ENCODE peak calls at places on chromosomes 6 and 20, in five cellular contexts. One of them, this sample, is unnamed.

GRCh38 chr20:57996936-57997629 is 231.4 kb downstream of the ANKRD60 start:
- DNase-seq in left ventricle myocardium inferior: no peak
- DNase-seq in cardiac muscle cell: peak
- DNase-seq in HFF-Myc: peak
- DNase-seq in pancreas: peak
- DNase-seq in this sample: no peak

GRCh38 chr6:110448846-110449544 is 27.4 kb downstream of the SLC22A16 start:
- DNase-seq in left ventricle myocardium inferior: no peak
- DNase-seq in pancreas: no peak
- DNase-seq in HFF-Myc: no peak
- DNase-seq in cardiac muscle cell: no peak
- DNase-seq in this sample: no peak

GRCh38 chr20:54570561-54570960 is 95.2 kb downstream of the DOK5 start:
- DNase-seq in pancreas: no peak
- DNase-seq in cardiac muscle cell: peak
- DNase-seq in HFF-Myc: no peak
- DNase-seq in left ventricle myocardium inferior: no peak
- DNase-seq in this sample: no peak

GRCh38 chr6:142118926-142119325 is 13.8 kb upstream of the GJE1 start:
- DNase-seq in left ventricle myocardium inferior: no peak
- DNase-seq in HFF-Myc: no peak
- DNase-seq in cardiac muscle cell: peak
- DNase-seq in pancreas: no peak
- DNase-seq in this sample: no peak

GRCh38 chr6:42507901-42508300 is 55.9 kb upstream of the UBR2 start:
- DNase-seq in HFF-Myc: peak
- DNase-seq in cardiac muscle cell: no peak
- DNase-seq in left ventricle myocardium inferior: no peak
- DNase-seq in pancreas: no peak
- DNase-seq in this sample: no peak

GRCh38 chr6:786946-787763 is 94.2 kb upstream of the EXOC2 start:
- DNase-seq in HFF-Myc: no peak
- DNase-seq in pancreas: no peak
- DNase-seq in left ventricle myocardium inferior: no peak
- DNase-seq in cardiac muscle cell: peak
- DNase-seq in this sample: no peak

GRCh38 chr20:63483834-63484233 is 11.4 kb upstream of the KCNQ2 start:
- DNase-seq in left ventricle myocardium inferior: no peak
- DNase-seq in pancreas: no peak
- DNase-seq in HFF-Myc: no peak
- DNase-seq in cardiac muscle cell: no peak
- DNase-seq in this sample: no peak

GRCh38 chr20:34562643-34563042 is 4.1 kb downstream of the MAP1LC3A start:
- DNase-seq in left ventricle myocardium inferior: no peak
- DNase-seq in cardiac muscle cell: peak
- DNase-seq in pancreas: no peak
- DNase-seq in HFF-Myc: no peak
- DNase-seq in this sample: no peak

GRCh38 chr20:33477386-33478234 is 12.3 kb upstream of the CBFA2T2 start:
- DNase-seq in pancreas: no peak
- DNase-seq in HFF-Myc: no peak
- DNase-seq in left ventricle myocardium inferior: no peak
- DNase-seq in cardiac muscle cell: no peak
- DNase-seq in this sample: no peak

GRCh38 chr6:139644821-139645220 is 270.4 kb upstream of the CITED2 start:
- DNase-seq in HFF-Myc: peak
- DNase-seq in cardiac muscle cell: peak
- DNase-seq in left ventricle myocardium inferior: no peak
- DNase-seq in pancreas: no peak
- DNase-seq in this sample: no peak

GRCh38 chr6:27468334-27468733 is 4.6 kb downstream of the ZNF184 start:
- DNase-seq in cardiac muscle cell: no peak
- DNase-seq in pancreas: no peak
- DNase-seq in HFF-Myc: no peak
- DNase-seq in left ventricle myocardium inferior: no peak
- DNase-seq in this sample: no peak

GRCh38 chr20:47681977-47682812 is 103.1 kb downstream of the SULF2 start:
- DNase-seq in cardiac muscle cell: peak
- DNase-seq in HFF-Myc: no peak
- DNase-seq in pancreas: no peak
- DNase-seq in left ventricle myocardium inferior: peak
- DNase-seq in this sample: no peak

GRCh38 chr20:43187476-43188233 is 2.1 kb downstream of the PTPRT start:
- DNase-seq in pancreas: peak
- DNase-seq in HFF-Myc: peak
- DNase-seq in left ventricle myocardium inferior: peak
- DNase-seq in cardiac muscle cell: peak
- DNase-seq in this sample: peak

GRCh38 chr6:70980800-70981199 is 23.9 kb upstream of the B3GAT2 start:
- DNase-seq in pancreas: no peak
- DNase-seq in HFF-Myc: no peak
- DNase-seq in left ventricle myocardium inferior: no peak
- DNase-seq in cardiac muscle cell: no peak
- DNase-seq in this sample: no peak

DNA sequence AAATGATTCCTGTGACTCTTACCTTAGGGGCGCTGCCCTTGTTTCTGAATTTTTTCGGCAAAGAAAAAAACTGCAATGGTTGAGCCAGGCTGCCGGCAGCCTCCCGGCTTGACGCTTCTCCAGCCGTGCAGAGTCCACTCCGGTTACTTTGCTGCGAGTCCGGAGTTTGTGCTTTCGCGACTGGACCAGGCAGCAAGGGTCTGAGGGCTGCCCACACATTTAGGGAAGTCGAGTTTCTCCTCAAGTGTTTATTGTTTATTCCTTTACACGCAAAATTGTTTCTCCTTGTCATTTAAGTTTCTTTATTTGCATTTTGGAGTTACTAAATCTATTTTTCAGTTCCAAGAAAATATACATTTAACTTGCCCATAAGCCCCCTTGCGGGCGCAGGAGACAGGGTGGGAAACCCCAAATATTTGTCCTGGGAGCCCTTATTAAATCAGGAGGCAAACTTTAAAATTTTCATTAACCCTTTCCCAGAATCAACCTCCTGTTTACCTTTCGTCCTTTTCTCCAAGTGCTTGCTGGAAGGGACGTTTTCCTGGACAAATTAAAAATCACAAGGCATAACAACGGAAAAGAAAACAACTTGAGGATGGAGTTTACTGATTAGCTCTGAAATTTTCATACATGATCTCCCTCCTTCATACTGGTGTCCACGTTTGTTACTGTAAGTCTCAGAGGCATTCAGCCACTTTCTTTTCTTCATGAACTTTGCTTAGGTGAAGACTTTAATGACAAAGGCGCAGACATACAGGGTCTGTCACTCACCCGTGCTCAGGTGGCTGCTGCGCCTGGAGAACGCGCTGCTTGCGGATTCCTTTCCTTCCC is 1.7 kb upstream of the PDE10A start:
- DNase-seq in cardiac muscle cell: peak
- DNase-seq in pancreas: no peak
- DNase-seq in HFF-Myc: no peak
- DNase-seq in left ventricle myocardium inferior: no peak
- DNase-seq in this sample: no peak
- TF ChIP-seq CTCF in cardiac muscle cell: peak
- TF ChIP-seq CTCF in pancreas: no peak
- TF ChIP-seq CTCF in HFF-Myc: no peak
- TF ChIP-seq CTCF in left ventricle myocardium inferior: no peak
- TF ChIP-seq CTCF in this sample: no peak

DNA sequence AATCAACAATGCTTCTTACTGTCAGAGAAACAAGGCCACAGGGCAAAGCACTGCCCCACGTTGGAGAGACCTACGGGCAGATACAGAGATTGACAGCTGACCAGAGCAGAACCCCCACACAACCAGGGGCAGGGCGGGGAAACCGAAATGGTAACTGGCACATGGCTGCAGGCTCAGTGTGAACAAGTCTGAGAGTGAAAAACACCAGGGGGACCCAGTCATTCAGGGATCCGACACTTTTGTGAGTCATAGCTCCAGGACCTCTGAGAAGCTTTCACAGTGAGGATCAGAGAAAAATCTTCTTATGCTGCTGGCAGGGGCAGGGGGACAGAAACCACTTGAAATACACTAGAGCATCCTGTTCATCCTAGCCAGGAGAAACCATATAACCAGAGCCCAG is 254.2 kb downstream of the C6orf118 start:
- DNase-seq in cardiac muscle cell: peak
- DNase-seq in left ventricle myocardium inferior: no peak
- DNase-seq in pancreas: no peak
- DNase-seq in HFF-Myc: no peak
- DNase-seq in this sample: no peak
- TF ChIP-seq CTCF in cardiac muscle cell: no peak
- TF ChIP-seq CTCF in left ventricle myocardium inferior: no peak
- TF ChIP-seq CTCF in pancreas: no peak
- TF ChIP-seq CTCF in HFF-Myc: no peak
- TF ChIP-seq CTCF in this sample: no peak

GRCh38 chr6:17705778-17706579 is 746 bp downstream of the NUP153 start:
- DNase-seq in cardiac muscle cell: peak
- DNase-seq in pancreas: peak
- DNase-seq in left ventricle myocardium inferior: peak
- DNase-seq in HFF-Myc: no peak
- DNase-seq in this sample: no peak
- TF ChIP-seq CTCF in cardiac muscle cell: no peak
- TF ChIP-seq CTCF in pancreas: no peak
- TF ChIP-seq CTCF in left ventricle myocardium inferior: peak
- TF ChIP-seq CTCF in HFF-Myc: no peak
- TF ChIP-seq CTCF in this sample: peak

DNA sequence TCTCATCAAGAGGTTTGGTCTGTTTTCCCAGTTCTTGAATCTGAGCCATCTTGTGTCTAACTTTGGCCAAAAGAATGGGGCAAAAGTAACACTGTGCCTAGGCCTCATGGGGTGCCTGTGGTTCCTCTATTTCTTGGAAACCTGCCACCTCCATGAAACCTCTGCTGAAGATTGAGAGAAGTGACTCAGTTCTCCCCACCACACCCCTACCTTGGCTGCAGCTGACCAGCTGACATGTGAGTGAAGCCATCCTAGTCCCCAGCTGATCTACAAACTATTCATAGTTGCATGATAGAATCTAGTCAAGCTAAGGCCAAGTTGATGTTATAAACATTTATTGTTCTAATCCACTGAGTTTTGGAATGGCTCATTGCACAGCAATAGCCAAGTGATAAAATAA is 107.1 kb upstream of the SMLR1 start:
- DNase-seq in left ventricle myocardium inferior: no peak
- DNase-seq in HFF-Myc: no peak
- DNase-seq in pancreas: no peak
- DNase-seq in cardiac muscle cell: no peak
- DNase-seq in this sample: no peak
- TF ChIP-seq CTCF in left ventricle myocardium inferior: no peak
- TF ChIP-seq CTCF in HFF-Myc: no peak
- TF ChIP-seq CTCF in pancreas: no peak
- TF ChIP-seq CTCF in cardiac muscle cell: no peak
- TF ChIP-seq CTCF in this sample: no peak

GRCh38 chr6:116945809-116946208 is 68.8 kb downstream of the RFX6 start:
- DNase-seq in cardiac muscle cell: no peak
- DNase-seq in left ventricle myocardium inferior: no peak
- DNase-seq in pancreas: no peak
- DNase-seq in HFF-Myc: no peak
- DNase-seq in this sample: no peak

GRCh38 chr6:116938305-116938704 is 61.3 kb downstream of the RFX6 start:
- DNase-seq in left ventricle myocardium inferior: no peak
- DNase-seq in pancreas: no peak
- DNase-seq in HFF-Myc: no peak
- DNase-seq in cardiac muscle cell: no peak
- DNase-seq in this sample: no peak

DNA sequence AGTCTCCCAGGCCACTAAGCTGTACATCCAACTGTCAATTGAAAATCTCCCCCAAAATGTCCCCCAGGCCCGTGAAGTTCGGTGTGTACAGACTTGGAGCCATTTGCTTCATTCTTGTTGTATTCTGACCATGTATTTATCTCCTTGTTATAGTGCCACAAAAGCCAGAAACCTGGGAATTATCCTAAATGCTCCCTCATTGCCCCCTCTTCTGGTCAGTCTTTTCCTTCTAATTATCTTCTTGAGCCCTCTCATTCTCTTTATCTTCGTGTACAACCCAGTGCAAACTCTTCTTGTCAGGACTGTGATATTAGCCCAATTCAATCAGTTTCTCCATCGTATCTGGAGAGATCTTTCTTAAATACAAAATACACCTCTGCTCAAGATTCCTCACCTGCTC is 64.7 kb downstream of the RFX6 start:
- DNase-seq in pancreas: no peak
- DNase-seq in left ventricle myocardium inferior: no peak
- DNase-seq in HFF-Myc: no peak
- DNase-seq in cardiac muscle cell: no peak
- DNase-seq in this sample: no peak
- TF ChIP-seq CTCF in pancreas: no peak
- TF ChIP-seq CTCF in left ventricle myocardium inferior: no peak
- TF ChIP-seq CTCF in HFF-Myc: no peak
- TF ChIP-seq CTCF in cardiac muscle cell: no peak
- TF ChIP-seq CTCF in this sample: no peak

GRCh38 chr6:2861071-2861821 is 19.6 kb upstream of the SERPINB1 start:
- DNase-seq in pancreas: no peak
- DNase-seq in HFF-Myc: no peak
- DNase-seq in cardiac muscle cell: no peak
- DNase-seq in left ventricle myocardium inferior: no peak
- DNase-seq in this sample: no peak
- TF ChIP-seq CTCF in pancreas: no peak
- TF ChIP-seq CTCF in HFF-Myc: no peak
- TF ChIP-seq CTCF in cardiac muscle cell: no peak
- TF ChIP-seq CTCF in left ventricle myocardium inferior: no peak
- TF ChIP-seq CTCF in this sample: no peak

GRCh38 chr6:143536866-143537691 is 25.6 kb upstream of the FUCA2 start:
- DNase-seq in pancreas: peak
- DNase-seq in HFF-Myc: no peak
- DNase-seq in left ventricle myocardium inferior: peak
- DNase-seq in cardiac muscle cell: peak
- DNase-seq in this sample: no peak
- TF ChIP-seq CTCF in pancreas: peak
- TF ChIP-seq CTCF in HFF-Myc: peak
- TF ChIP-seq CTCF in left ventricle myocardium inferior: peak
- TF ChIP-seq CTCF in cardiac muscle cell: peak
- TF ChIP-seq CTCF in this sample: peak